ENCODE peak calls at places on chromosomes 11 and 22, in four cellular contexts. J, Z, G and K are unnamed samples. For H3K9me3, the result is how much of the 10 kb centered on the place peaks cover.

GRCh38 chr11:36333897-36334296 is 37.8 kb downstream of the PRR5L start:
- DNase-seq in Z (no peak), J (no peak), G (no peak), K (no peak)

GRCh38 chr22:42091446-42091764 is 833 bp upstream of the NDUFA6 start:
- DNase-seq in J (no peak), Z (no peak), G (no peak), K (no peak)

GRCh38 chr22:46824348-46824909 is 62.0 kb downstream of the TBC1D22A start:
- DNase-seq in J (no peak), G (no peak), Z (no peak), K (no peak)

GRCh38 chr22:25896098-25896497 is 154.1 kb downstream of the MYO18B start:
- DNase-seq in Z (no peak), J (no peak), G (no peak), K (no peak)

GRCh38 chr11:108967571-108967970 is 302.7 kb downstream of the DDX10 start:
- DNase-seq in J (no peak), Z (no peak), G (peak), K (no peak)

GRCh38 chr11:32331792-32332191 is 103.5 kb downstream of the WT1 start:
- DNase-seq in Z (no peak), J (no peak), G (no peak), K (no peak)

GRCh38 chr11:76067099-76067498 is 139.2 kb downstream of the WNT11 start:
- DNase-seq in G (no peak), Z (no peak), J (no peak), K (no peak)

GRCh38 chr11:69148806-69149205 is 6.9 kb upstream of the SMIM38 start:
- DNase-seq in G (no peak), Z (peak), J (peak), K (no peak)

GRCh38 chr22:46596032-46596441 is 24.1 kb upstream of the GRAMD4 start:
- DNase-seq in Z (peak), J (peak), G (peak), K (no peak)

GRCh38 chr11:60172011-60172410 is 10.9 kb downstream of the MS4A6A start:
- DNase-seq in G (no peak), Z (no peak), J (no peak), K (no peak)

GRCh38 chr11:1237128-1237580 is 14.3 kb downstream of the MUC5B start:
- DNase-seq in Z (no peak), G (no peak), J (peak), K (no peak)

GRCh38 chr11:113874096-113874919 is 1.1 kb downstream of the USP28 start:
- DNase-seq in Z (no peak), G (no peak), J (no peak), K (no peak)

GRCh38 chr11:64924910-64925284 is 408 bp downstream of the PPP2R5B start:
- DNase-seq in J (no peak), Z (no peak), G (no peak), K (no peak)

GRCh38 chr11:27285761-27286160 is 77.3 kb downstream of the CCDC34 start:
- DNase-seq in J (no peak), G (no peak), Z (no peak), K (no peak)

GRCh38 chr11:123235117-123235686 is 40.2 kb upstream of the CLMP start:
- DNase-seq in Z (no peak), J (peak), G (peak), K (peak)

GRCh38 chr22:40415531-40416266 is 45.3 kb downstream of the SGSM3 start:
- DNase-seq in G (no peak), J (peak), Z (peak), K (no peak)

GRCh38 chr22:23234409-23235161 is 54.3 kb downstream of the BCR start:
- DNase-seq in G (no peak), Z (no peak), J (no peak), K (no peak)

GRCh38 chr22:35604671-35605457 is 12.3 kb downstream of the MB start:
- DNase-seq in G (no peak), J (no peak), Z (no peak), K (no peak)

GRCh38 chr22:35866646-35867045 is 149.0 kb downstream of the APOL5 start:
- DNase-seq in Z (no peak), J (no peak), G (no peak), K (no peak)

GRCh38 chr11:65599216-65599954 is 3.8 kb upstream of the KCNK7 start:
- DNase-seq in J (no peak), Z (no peak), G (no peak), K (no peak)

GRCh38 chr11:119316729-119317591 is at the start of gene MCAM:
- DNase-seq in G (peak), J (no peak), Z (no peak), K (no peak)

GRCh38 chr22:37912171-37912570 is 6.1 kb downstream of the MICALL1 start:
- DNase-seq in G (no peak), J (no peak), Z (no peak), K (no peak)

GRCh38 chr11:47216141-47216798 is 1.5 kb downstream of the DDB2 start:
- DNase-seq in J (no peak), Z (no peak), G (no peak), K (peak)

GRCh38 chr11:95520765-95521542 is 268.6 kb downstream of the FAM76B start:
- DNase-seq in G (no peak), Z (no peak), J (no peak), K (no peak)

DNA sequence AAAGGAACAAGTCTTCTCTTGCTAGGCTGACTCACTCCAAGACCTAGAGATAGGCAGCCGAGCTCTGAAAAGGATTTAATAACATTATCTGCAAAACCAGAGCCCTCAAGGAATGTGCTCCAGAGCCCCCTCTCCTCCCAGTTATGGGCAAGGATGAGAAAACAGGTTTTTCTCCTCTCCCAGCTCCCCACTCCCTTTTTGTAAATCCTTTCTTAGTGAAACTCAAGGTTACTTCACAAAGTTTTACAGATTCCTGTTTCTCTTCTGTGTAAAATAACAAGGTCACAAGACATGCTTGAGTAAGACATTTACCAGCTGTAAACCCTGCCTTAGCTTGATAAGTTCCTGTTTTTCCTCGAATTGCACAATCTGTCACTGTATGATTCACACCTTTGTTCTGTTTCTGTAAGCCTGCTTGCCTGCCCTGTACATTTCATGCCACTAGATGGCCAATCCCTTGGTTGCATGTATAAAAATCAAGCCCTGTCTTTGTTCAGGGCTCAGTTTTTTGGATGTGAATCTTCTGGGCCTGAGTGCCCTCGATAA is 489.4 kb downstream of the KCNA4 start:
- DNase-seq in G (no peak), Z (no peak), J (no peak), K (no peak)
- H3K9me3 ChIP-seq in G (under half), Z (under half), J (half or more), K (under half)

GRCh38 chr11:18617688-18618340 is 16.3 kb downstream of the SPTY2D1 start:
- DNase-seq in Z (no peak), J (no peak), G (no peak), K (peak)
- TF ChIP-seq CTCF in Z (no peak), J (no peak), G (no peak), K (no peak)

GRCh38 chr11:3995949-3996554 is 98.5 kb upstream of the RRM1 start:
- DNase-seq in Z (no peak), G (no peak), J (no peak), K (no peak)

GRCh38 chr11:3992964-3993363 is 101.6 kb upstream of the RRM1 start:
- DNase-seq in J (no peak), G (no peak), Z (no peak), K (no peak)

GRCh38 chr11:3995307-3995706 is 99.3 kb upstream of the RRM1 start:
- DNase-seq in J (no peak), Z (no peak), G (no peak), K (no peak)

GRCh38 chr11:3994030-3994640 is 100.5 kb upstream of the RRM1 start:
- DNase-seq in G (no peak), Z (no peak), J (no peak), K (no peak)

GRCh38 chr11:3996651-3997050 is 97.9 kb upstream of the RRM1 start:
- DNase-seq in Z (no peak), G (no peak), J (no peak), K (no peak)
- H3K9me3 ChIP-seq in Z (under half), G (under half), J (under half), K (under half)

GRCh38 chr11:94417386-94417987 is 16.3 kb upstream of the GPR83 start:
- DNase-seq in G (no peak), Z (no peak), J (no peak), K (no peak)
- TF ChIP-seq CTCF in G (peak), Z (peak), J (peak), K (no peak)

GRCh38 chr11:70541176-70541575 is 142.8 kb downstream of the CTTN start:
- DNase-seq in Z (peak), J (peak), G (no peak), K (no peak)
- H3K9me3 ChIP-seq in Z (under half), J (under half), G (under half), K (under half)

GRCh38 chr11:10758959-10759358 is 7.9 kb downstream of the CTR9 start:
- DNase-seq in J (no peak), Z (no peak), G (no peak), K (no peak)
- TF ChIP-seq CTCF in J (no peak), Z (no peak), G (no peak), K (no peak)